ENCODE peak calls at places on chromosomes 11 and 22, in four cellular contexts. N is progenitor cell of endocrine pancreas, S is lower leg skin, T is AG04450. I is an unnamed sample.

GRCh38 chr22:49211176-49211575 is 616.5 kb downstream of the BRD1 start:
- DNase-seq in N (no peak), S (no peak), T (no peak), I (no peak)

GRCh38 chr11:122741613-122742012 is 86.1 kb downstream of the UBASH3B start:
- DNase-seq in N (no peak), S (peak; percentile 36), T (no peak), I (no peak)

GRCh38 chr22:19019679-19020032 is 83.6 kb upstream of the PRODH start:
- DNase-seq in N (no peak), S (no peak), T (no peak), I (no peak)

GRCh38 chr11:40306938-40307548 is 1152.4 kb downstream of the LRRC4C start:
- DNase-seq in N (no peak), S (no peak), T (no peak), I (peak; percentile 24)

GRCh38 chr11:56932572-56933235 is 56.0 kb upstream of the OR5AK2 start:
- DNase-seq in N (no peak), S (peak; percentile 16), T (no peak), I (no peak)

GRCh38 chr11:119419246-119419645 is 3.7 kb downstream of the THY1 start:
- DNase-seq in N (no peak), S (no peak), T (no peak), I (no peak)

GRCh38 chr11:46338988-46339666 is 8.1 kb upstream of the DGKZ start:
- DNase-seq in N (no peak), S (no peak), T (no peak), I (peak; percentile 50)

GRCh38 chr11:76671626-76672309 is 1.2 kb upstream of the LRRC32 start:
- DNase-seq in N (no peak), S (no peak), T (no peak), I (no peak)

GRCh38 chr11:36309779-36310178 is 13.7 kb downstream of the PRR5L start:
- DNase-seq in N (no peak), S (no peak), T (no peak), I (no peak)

DNA sequence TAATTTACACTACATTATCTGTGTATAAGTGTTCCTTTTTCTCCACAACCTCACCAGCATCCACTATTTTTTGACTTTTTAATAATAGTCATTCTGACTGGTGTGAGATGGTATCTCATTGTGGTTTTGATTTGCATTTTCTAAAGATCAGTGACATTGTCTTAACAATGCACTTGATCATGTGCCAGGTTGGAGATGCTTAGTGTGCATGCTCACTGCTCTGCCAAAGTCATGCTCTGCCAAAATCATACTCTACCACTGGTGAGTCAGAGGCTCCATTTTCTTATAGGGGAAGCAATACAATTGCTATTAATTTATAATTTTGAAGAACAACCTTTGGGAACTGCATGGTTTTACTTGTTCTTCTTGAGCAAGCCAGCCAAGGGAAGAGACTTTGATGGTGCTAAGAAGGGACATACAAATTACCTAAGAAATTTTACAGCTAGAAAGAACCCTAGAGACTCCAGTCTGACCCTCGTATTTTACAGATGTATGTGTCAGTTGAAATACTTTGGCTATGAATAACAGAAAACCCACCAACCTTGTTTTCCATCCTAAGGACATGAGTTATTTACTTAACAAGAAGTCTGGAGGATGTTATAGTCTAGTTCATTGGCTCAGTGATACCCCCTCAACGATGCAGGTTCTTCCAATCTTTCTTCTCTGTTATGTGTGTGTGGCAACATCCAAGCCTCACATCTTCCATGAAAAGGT is 368.9 kb downstream of the DDX10 start:
- DNase-seq in N (no peak), S (no peak), T (peak; percentile 53), I (no peak)
- TF ChIP-seq CTCF in N (no peak), S (no peak), T (no peak), I (no peak)

DNA sequence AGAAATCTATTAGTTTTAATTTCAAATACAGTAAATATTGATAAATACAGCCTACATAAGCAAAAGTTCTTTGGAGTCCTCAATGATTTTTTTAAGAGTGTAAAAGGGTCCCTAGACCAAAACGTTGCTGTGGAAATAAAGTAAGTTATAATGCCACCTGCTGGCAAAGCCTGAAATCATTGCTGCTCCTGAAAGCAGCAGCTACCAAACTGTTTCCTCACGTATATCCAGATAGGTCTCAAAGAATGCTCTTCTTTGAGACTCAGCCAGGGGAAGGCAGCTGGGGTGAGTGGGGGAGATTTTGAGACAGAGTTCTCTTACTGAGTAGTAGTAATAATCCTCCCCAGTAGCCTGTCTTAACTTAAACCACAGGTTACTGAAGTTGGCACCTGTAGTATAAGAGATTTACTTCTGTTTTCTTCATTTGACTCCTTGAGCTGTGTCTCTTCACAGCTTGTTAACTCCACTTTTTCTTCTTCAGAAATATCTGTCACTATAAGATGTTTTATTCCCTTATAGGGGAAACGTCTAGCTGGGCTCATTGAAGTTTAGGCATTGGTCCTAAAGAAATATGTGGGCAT is 78.1 kb downstream of the BTBD10 start:
- DNase-seq in N (peak; percentile 16), S (no peak), T (peak; percentile 41), I (peak; percentile 48)
- TF ChIP-seq CTCF in N (peak; percentile 79), S (no peak), T (peak; percentile 78), I (peak; percentile 67)

DNA sequence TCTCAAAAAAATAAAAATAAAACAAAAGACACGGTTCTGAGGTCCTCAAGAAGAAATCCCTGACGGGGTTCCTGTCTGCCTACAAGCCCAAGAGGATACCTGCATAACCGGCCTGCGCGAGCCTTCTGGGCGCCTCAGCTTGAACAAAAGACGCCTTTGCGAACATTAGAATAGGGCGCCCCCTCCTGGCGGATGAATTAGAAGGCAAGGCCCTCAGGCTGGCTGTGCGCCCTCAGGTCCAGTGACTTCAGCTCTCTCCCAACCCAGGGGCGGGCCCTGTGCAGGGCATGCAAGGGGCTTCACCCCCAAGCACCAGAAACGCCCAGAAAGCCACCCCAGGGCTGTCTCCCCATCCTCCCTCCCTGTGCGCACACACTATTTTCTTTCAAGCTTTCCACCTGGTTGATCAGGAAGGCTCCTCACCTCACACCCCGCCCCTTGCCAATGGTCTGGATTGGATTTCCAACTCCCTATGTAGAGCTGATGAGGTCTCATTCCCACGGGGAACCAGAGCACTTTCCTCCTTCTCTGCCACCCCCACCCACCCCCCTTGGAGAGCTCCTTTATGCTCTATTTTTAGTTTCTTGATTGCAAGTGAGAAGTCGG is 273.3 kb downstream of the BUD13 start:
- DNase-seq in N (peak; percentile 77), S (peak; percentile 33), T (no peak), I (peak; percentile 93)
- TF ChIP-seq CTCF in N (peak; percentile 82), S (no peak), T (peak; percentile 44), I (peak; percentile 86)

GRCh38 chr11:8754241-8754640 is 71.6 kb downstream of the RPL27A start:
- DNase-seq in N (no peak), S (no peak), T (no peak), I (no peak)
- TF ChIP-seq CTCF in N (no peak), S (no peak), T (peak; percentile 36), I (no peak)

DNA sequence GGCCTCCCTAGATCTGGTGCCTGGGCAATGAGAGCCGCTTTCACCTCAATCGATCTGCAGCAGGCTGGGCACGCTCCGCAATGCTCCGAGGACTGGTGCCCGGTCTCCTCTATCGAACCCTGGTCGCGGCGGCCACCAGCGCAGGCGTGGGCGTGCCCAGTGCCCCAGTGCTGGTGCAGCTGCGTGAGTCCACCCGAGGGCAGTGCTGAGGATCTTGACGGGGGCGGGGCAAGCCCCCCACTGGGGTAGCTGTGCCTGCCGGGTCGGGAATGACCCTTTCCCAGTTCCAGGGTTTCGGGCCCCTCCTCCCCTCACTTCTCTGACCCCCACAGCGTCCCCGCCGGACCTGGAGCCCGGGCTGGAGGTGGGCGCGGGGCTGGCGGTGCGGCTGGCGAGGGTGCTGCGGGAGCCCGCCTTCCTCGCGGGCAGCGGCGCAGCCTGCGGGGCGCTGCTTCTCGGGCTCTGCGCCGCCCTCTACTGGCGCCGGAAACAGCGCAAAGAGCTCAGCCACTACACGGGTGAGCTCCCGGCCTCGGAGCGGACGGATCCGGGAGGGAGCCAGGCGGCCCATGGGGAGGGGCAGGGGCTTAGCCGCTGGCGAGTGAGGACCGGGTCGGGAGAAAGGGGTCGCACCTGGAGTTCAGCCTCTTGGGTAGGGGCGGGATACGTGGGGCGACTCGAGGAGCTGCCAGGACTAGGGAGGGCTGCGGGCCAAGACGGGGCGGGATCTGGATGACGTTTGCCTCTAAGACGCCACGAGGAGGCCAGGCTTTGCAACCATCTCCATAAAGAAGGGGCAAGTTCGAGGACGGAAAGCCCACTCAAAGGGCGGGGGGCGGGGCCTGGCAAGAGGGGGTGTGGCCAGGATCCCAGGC is 10.9 kb downstream of the ROBO3 start:
- DNase-seq in N (peak; percentile 85), S (peak; percentile 76), T (peak; percentile 94), I (peak; percentile 88)
- TF ChIP-seq CTCF in N (peak; percentile 85), S (no peak), T (peak; percentile 65), I (peak; percentile 52)

GRCh38 chr22:37726240-37726887 is 29.5 kb downstream of the TRIOBP start:
- DNase-seq in N (no peak), S (no peak), T (no peak), I (no peak)
- TF ChIP-seq CTCF in N (no peak), S (no peak), T (peak; percentile 28), I (no peak)